ENCODE peak calls at places on chromosomes 5 and 9, in six cellular contexts. One of them, this sample, is unnamed.
A peak's percentile ranks its signal among the peaks of the same experiment; 100 is the strongest.

GRCh38 chr5:125659316-125660071 is 763.7 kb upstream of the GRAMD2B start:
- DNase-seq in heart left ventricle: no peak
- DNase-seq in neural crest cell: peak; percentile 10
- DNase-seq in endothelial cell: no peak
- DNase-seq in MCF 10A: peak; percentile 9
- DNase-seq in astrocyte of the spinal cord: peak; percentile 85
- DNase-seq in this sample: no peak

GRCh38 chr9:1829719-1830118 is 185.4 kb upstream of the SMARCA2 start:
- DNase-seq in heart left ventricle: no peak
- DNase-seq in neural crest cell: no peak
- DNase-seq in endothelial cell: no peak
- DNase-seq in MCF 10A: no peak
- DNase-seq in astrocyte of the spinal cord: no peak
- DNase-seq in this sample: no peak

GRCh38 chr9:98017306-98017705 is 34.2 kb downstream of the ANP32B start:
- DNase-seq in heart left ventricle: no peak
- DNase-seq in neural crest cell: no peak
- DNase-seq in endothelial cell: no peak
- DNase-seq in MCF 10A: no peak
- DNase-seq in astrocyte of the spinal cord: no peak
- DNase-seq in this sample: no peak

GRCh38 chr9:137827908-137828526 is 49.6 kb upstream of the CACNA1B start:
- DNase-seq in heart left ventricle: no peak
- DNase-seq in neural crest cell: no peak
- DNase-seq in endothelial cell: no peak
- DNase-seq in MCF 10A: no peak
- DNase-seq in astrocyte of the spinal cord: no peak
- DNase-seq in this sample: no peak

GRCh38 chr5:62132279-62132678 is 173.7 kb upstream of the KIF2A start:
- DNase-seq in heart left ventricle: no peak
- DNase-seq in neural crest cell: no peak
- DNase-seq in endothelial cell: no peak
- DNase-seq in MCF 10A: peak; percentile 25
- DNase-seq in astrocyte of the spinal cord: no peak
- DNase-seq in this sample: no peak

GRCh38 chr9:129776938-129777768 is 24.3 kb upstream of the PTGES start:
- DNase-seq in heart left ventricle: peak; percentile 91
- DNase-seq in neural crest cell: peak; percentile 48
- DNase-seq in endothelial cell: no peak
- DNase-seq in MCF 10A: peak; percentile 99
- DNase-seq in astrocyte of the spinal cord: peak; percentile 100
- DNase-seq in this sample: no peak

GRCh38 chr9:113011911-113012381 is at the start of gene ZNF883:
- DNase-seq in heart left ventricle: peak; percentile 66
- DNase-seq in neural crest cell: peak; percentile 33
- DNase-seq in endothelial cell: peak; percentile 59
- DNase-seq in MCF 10A: no peak
- DNase-seq in astrocyte of the spinal cord: peak; percentile 71
- DNase-seq in this sample: peak; percentile 34

GRCh38 chr5:23014817-23015216 is 161.7 kb upstream of the CDH12 start:
- DNase-seq in heart left ventricle: no peak
- DNase-seq in neural crest cell: no peak
- DNase-seq in endothelial cell: no peak
- DNase-seq in MCF 10A: no peak
- DNase-seq in astrocyte of the spinal cord: no peak
- DNase-seq in this sample: no peak

GRCh38 chr5:139708877-139709586 is 60.9 kb downstream of the CXXC5 start:
- DNase-seq in heart left ventricle: no peak
- DNase-seq in neural crest cell: peak; percentile 63
- DNase-seq in endothelial cell: peak; percentile 44
- DNase-seq in MCF 10A: no peak
- DNase-seq in astrocyte of the spinal cord: peak; percentile 85
- DNase-seq in this sample: no peak

GRCh38 chr5:95084757-95085156 is 200.1 kb downstream of the MCTP1 start:
- DNase-seq in heart left ventricle: no peak
- DNase-seq in neural crest cell: no peak
- DNase-seq in endothelial cell: no peak
- DNase-seq in MCF 10A: no peak
- DNase-seq in astrocyte of the spinal cord: no peak
- DNase-seq in this sample: no peak

GRCh38 chr5:155651-156410 is 35.5 kb upstream of the LRRC14B start:
- DNase-seq in heart left ventricle: no peak
- DNase-seq in neural crest cell: no peak
- DNase-seq in endothelial cell: no peak
- DNase-seq in MCF 10A: no peak
- DNase-seq in astrocyte of the spinal cord: no peak
- DNase-seq in this sample: no peak

GRCh38 chr9:21854594-21854993 is 52.2 kb downstream of the MTAP start:
- DNase-seq in heart left ventricle: no peak
- DNase-seq in neural crest cell: no peak
- DNase-seq in endothelial cell: no peak
- DNase-seq in MCF 10A: peak; percentile 72
- DNase-seq in astrocyte of the spinal cord: peak; percentile 65
- DNase-seq in this sample: no peak

GRCh38 chr9:21854119-21854518 is 51.7 kb downstream of the MTAP start:
- DNase-seq in heart left ventricle: no peak
- DNase-seq in neural crest cell: no peak
- DNase-seq in endothelial cell: no peak
- DNase-seq in MCF 10A: no peak
- DNase-seq in astrocyte of the spinal cord: no peak
- DNase-seq in this sample: no peak

GRCh38 chr9:21852751-21853150 is 50.3 kb downstream of the MTAP start:
- DNase-seq in heart left ventricle: no peak
- DNase-seq in neural crest cell: no peak
- DNase-seq in endothelial cell: no peak
- DNase-seq in MCF 10A: no peak
- DNase-seq in astrocyte of the spinal cord: no peak
- DNase-seq in this sample: no peak

GRCh38 chr9:21853414-21853813 is 51.0 kb downstream of the MTAP start:
- DNase-seq in heart left ventricle: no peak
- DNase-seq in neural crest cell: no peak
- DNase-seq in endothelial cell: no peak
- DNase-seq in MCF 10A: no peak
- DNase-seq in astrocyte of the spinal cord: no peak
- DNase-seq in this sample: no peak

DNA sequence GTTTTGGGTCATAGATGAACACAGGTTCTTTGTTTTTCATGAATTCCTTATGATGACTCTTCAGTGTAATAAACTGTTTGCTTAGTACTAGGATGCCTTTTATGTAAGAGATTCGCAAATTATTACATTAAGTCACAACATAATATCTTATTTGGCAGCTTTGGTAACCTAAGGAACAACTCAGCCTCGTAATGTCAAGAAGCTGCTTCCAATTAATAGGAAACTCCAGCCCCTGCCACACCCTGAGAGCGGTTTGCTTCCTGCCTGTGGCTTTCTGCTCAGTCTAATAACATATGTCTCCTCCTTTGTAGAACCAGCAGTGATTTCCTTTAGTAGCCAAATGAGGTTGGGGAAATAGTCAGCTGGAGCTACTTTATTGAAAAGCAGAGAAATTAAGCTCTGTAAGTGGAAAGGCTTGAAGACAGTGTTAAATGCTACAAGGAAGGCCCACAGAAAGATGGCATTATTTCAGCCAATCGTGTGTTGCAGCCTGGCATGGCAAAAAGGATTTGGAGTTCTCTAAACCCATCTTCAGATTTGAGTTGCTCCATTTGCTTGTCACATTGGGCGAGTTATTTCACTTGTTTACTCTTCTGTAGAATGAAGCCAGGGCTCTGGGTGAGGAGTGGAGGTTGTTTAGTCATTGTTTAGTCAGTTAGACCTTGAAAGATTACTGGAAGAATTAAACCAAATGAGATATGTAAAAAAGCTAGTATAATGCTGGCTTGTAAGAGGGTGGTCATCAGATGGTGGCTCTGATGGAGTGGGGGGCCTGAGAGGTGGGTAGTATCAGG is 54.1 kb downstream of the MTAP start:
- DNase-seq in heart left ventricle: no peak
- DNase-seq in neural crest cell: no peak
- DNase-seq in endothelial cell: no peak
- DNase-seq in MCF 10A: no peak
- DNase-seq in astrocyte of the spinal cord: peak; percentile 32
- DNase-seq in this sample: no peak
- TF ChIP-seq CTCF in heart left ventricle: no peak
- TF ChIP-seq CTCF in neural crest cell: no peak
- TF ChIP-seq CTCF in endothelial cell: no peak
- TF ChIP-seq CTCF in MCF 10A: no peak
- TF ChIP-seq CTCF in astrocyte of the spinal cord: no peak
- TF ChIP-seq CTCF in this sample: no peak

GRCh38 chr5:173165193-173165988 is 21.1 kb downstream of the BNIP1 start:
- DNase-seq in heart left ventricle: peak; percentile 44
- DNase-seq in neural crest cell: no peak
- DNase-seq in endothelial cell: no peak
- DNase-seq in MCF 10A: no peak
- DNase-seq in astrocyte of the spinal cord: no peak
- DNase-seq in this sample: no peak

GRCh38 chr5:173161148-173161547 is 16.8 kb downstream of the BNIP1 start:
- DNase-seq in heart left ventricle: no peak
- DNase-seq in neural crest cell: no peak
- DNase-seq in endothelial cell: no peak
- DNase-seq in MCF 10A: no peak
- DNase-seq in astrocyte of the spinal cord: no peak
- DNase-seq in this sample: no peak

GRCh38 chr5:173159256-173159655 is 14.9 kb downstream of the BNIP1 start:
- DNase-seq in heart left ventricle: no peak
- DNase-seq in neural crest cell: no peak
- DNase-seq in endothelial cell: no peak
- DNase-seq in MCF 10A: no peak
- DNase-seq in astrocyte of the spinal cord: no peak
- DNase-seq in this sample: no peak

GRCh38 chr5:173158366-173158765 is 14.0 kb downstream of the BNIP1 start:
- DNase-seq in heart left ventricle: no peak
- DNase-seq in neural crest cell: no peak
- DNase-seq in endothelial cell: no peak
- DNase-seq in MCF 10A: no peak
- DNase-seq in astrocyte of the spinal cord: no peak
- DNase-seq in this sample: no peak

GRCh38 chr5:173163219-173163618 is 18.9 kb downstream of the BNIP1 start:
- DNase-seq in heart left ventricle: peak; percentile 38
- DNase-seq in neural crest cell: no peak
- DNase-seq in endothelial cell: no peak
- DNase-seq in MCF 10A: no peak
- DNase-seq in astrocyte of the spinal cord: no peak
- DNase-seq in this sample: no peak
- TF ChIP-seq CTCF in heart left ventricle: peak; percentile 8
- TF ChIP-seq CTCF in neural crest cell: no peak
- TF ChIP-seq CTCF in endothelial cell: no peak
- TF ChIP-seq CTCF in MCF 10A: no peak
- TF ChIP-seq CTCF in astrocyte of the spinal cord: no peak
- TF ChIP-seq CTCF in this sample: no peak

DNA sequence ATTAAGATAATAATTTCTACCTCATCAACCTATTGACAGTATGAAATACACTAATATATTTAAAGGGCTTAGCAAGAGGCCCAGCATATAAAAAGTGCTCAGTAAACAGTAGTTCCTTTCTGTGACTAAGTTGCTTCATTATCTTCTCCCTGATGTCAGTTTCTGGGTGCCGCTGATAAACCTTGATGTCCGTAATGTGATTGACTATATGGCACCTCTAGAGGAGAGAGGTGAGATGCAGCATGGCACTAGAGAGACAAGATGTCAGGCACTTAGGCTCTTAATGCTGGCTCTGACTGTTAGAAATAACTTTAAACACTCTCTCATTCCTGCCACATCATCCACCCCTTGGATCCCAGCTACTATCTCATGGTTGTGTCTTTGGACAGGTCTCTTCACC is 455.9 kb upstream of the KLF4 start:
- DNase-seq in heart left ventricle: no peak
- DNase-seq in neural crest cell: no peak
- DNase-seq in endothelial cell: no peak
- DNase-seq in MCF 10A: no peak
- DNase-seq in astrocyte of the spinal cord: no peak
- DNase-seq in this sample: no peak
- TF ChIP-seq CTCF in heart left ventricle: no peak
- TF ChIP-seq CTCF in neural crest cell: no peak
- TF ChIP-seq CTCF in endothelial cell: no peak
- TF ChIP-seq CTCF in MCF 10A: no peak
- TF ChIP-seq CTCF in astrocyte of the spinal cord: no peak
- TF ChIP-seq CTCF in this sample: no peak

GRCh38 chr5:77235881-77236560 is 25.5 kb downstream of the PDE8B start:
- DNase-seq in heart left ventricle: no peak
- DNase-seq in neural crest cell: no peak
- DNase-seq in endothelial cell: no peak
- DNase-seq in MCF 10A: no peak
- DNase-seq in astrocyte of the spinal cord: no peak
- DNase-seq in this sample: no peak

GRCh38 chr5:77241444-77241843 is 31.0 kb downstream of the PDE8B start:
- DNase-seq in heart left ventricle: no peak
- DNase-seq in neural crest cell: no peak
- DNase-seq in endothelial cell: no peak
- DNase-seq in MCF 10A: no peak
- DNase-seq in astrocyte of the spinal cord: no peak
- DNase-seq in this sample: no peak

GRCh38 chr5:77239126-77239741 is 28.8 kb downstream of the PDE8B start:
- DNase-seq in heart left ventricle: no peak
- DNase-seq in neural crest cell: no peak
- DNase-seq in endothelial cell: no peak
- DNase-seq in MCF 10A: peak; percentile 31
- DNase-seq in astrocyte of the spinal cord: peak; percentile 10
- DNase-seq in this sample: no peak
- TF ChIP-seq CTCF in heart left ventricle: no peak
- TF ChIP-seq CTCF in neural crest cell: peak; percentile 52
- TF ChIP-seq CTCF in endothelial cell: peak; percentile 34
- TF ChIP-seq CTCF in MCF 10A: no peak
- TF ChIP-seq CTCF in astrocyte of the spinal cord: peak; percentile 38
- TF ChIP-seq CTCF in this sample: peak; percentile 25

GRCh38 chr5:109690456-109691247 is 925 bp downstream of the MAN2A1 start:
- DNase-seq in heart left ventricle: peak; percentile 80
- DNase-seq in neural crest cell: peak; percentile 38
- DNase-seq in endothelial cell: peak; percentile 60
- DNase-seq in MCF 10A: peak; percentile 77
- DNase-seq in astrocyte of the spinal cord: peak; percentile 89
- DNase-seq in this sample: no peak

GRCh38 chr5:109691248-109691574 is 1.5 kb downstream of the MAN2A1 start:
- DNase-seq in heart left ventricle: no peak
- DNase-seq in neural crest cell: no peak
- DNase-seq in endothelial cell: no peak
- DNase-seq in MCF 10A: no peak
- DNase-seq in astrocyte of the spinal cord: no peak
- DNase-seq in this sample: no peak

GRCh38 chr5:109689740-109690455 is at the start of gene MAN2A1:
- DNase-seq in heart left ventricle: peak; percentile 82
- DNase-seq in neural crest cell: peak; percentile 63
- DNase-seq in endothelial cell: peak; percentile 78
- DNase-seq in MCF 10A: peak; percentile 77
- DNase-seq in astrocyte of the spinal cord: peak; percentile 77
- DNase-seq in this sample: no peak

GRCh38 chr5:109688647-109688998 is 1.1 kb upstream of the MAN2A1 start:
- DNase-seq in heart left ventricle: no peak
- DNase-seq in neural crest cell: no peak
- DNase-seq in endothelial cell: peak; percentile 42
- DNase-seq in MCF 10A: no peak
- DNase-seq in astrocyte of the spinal cord: peak; percentile 31
- DNase-seq in this sample: no peak

GRCh38 chr5:109688999-109689739 is 558 bp upstream of the MAN2A1 start:
- DNase-seq in heart left ventricle: peak; percentile 89
- DNase-seq in neural crest cell: no peak
- DNase-seq in endothelial cell: peak; percentile 86
- DNase-seq in MCF 10A: peak; percentile 91
- DNase-seq in astrocyte of the spinal cord: peak; percentile 92
- DNase-seq in this sample: peak; percentile 47
- TF ChIP-seq CTCF in heart left ventricle: no peak
- TF ChIP-seq CTCF in neural crest cell: no peak
- TF ChIP-seq CTCF in endothelial cell: peak; percentile 3
- TF ChIP-seq CTCF in MCF 10A: no peak
- TF ChIP-seq CTCF in astrocyte of the spinal cord: no peak
- TF ChIP-seq CTCF in this sample: no peak

GRCh38 chr9:122075135-122076030 is 17.7 kb downstream of the TTLL11 start:
- DNase-seq in heart left ventricle: no peak
- DNase-seq in neural crest cell: no peak
- DNase-seq in endothelial cell: no peak
- DNase-seq in MCF 10A: no peak
- DNase-seq in astrocyte of the spinal cord: no peak
- DNase-seq in this sample: no peak
- TF ChIP-seq CTCF in heart left ventricle: no peak
- TF ChIP-seq CTCF in neural crest cell: no peak
- TF ChIP-seq CTCF in endothelial cell: no peak
- TF ChIP-seq CTCF in MCF 10A: no peak
- TF ChIP-seq CTCF in astrocyte of the spinal cord: no peak
- TF ChIP-seq CTCF in this sample: no peak

This sample was measured in D721Med.